ENCODE peak calls at places on chromosome 5, in eight cellular contexts. One of them, this sample, is unnamed.

GRCh38 chr5:93018461-93018860 is 562.6 kb downstream of the NR2F1-AS1 start:
- DNase-seq in AG04450: no peak
- DNase-seq in PC-9: no peak
- DNase-seq in right atrium auricular region: no peak
- DNase-seq in body of pancreas: no peak
- DNase-seq in fibroblast of mammary gland: peak
- DNase-seq in heart right ventricle: no peak
- DNase-seq in left lung: no peak
- DNase-seq in this sample: peak

GRCh38 chr5:134545070-134545868 is 19.8 kb downstream of the JADE2 start:
- DNase-seq in AG04450: no peak
- DNase-seq in PC-9: no peak
- DNase-seq in right atrium auricular region: peak
- DNase-seq in body of pancreas: no peak
- DNase-seq in fibroblast of mammary gland: peak
- DNase-seq in heart right ventricle: peak
- DNase-seq in left lung: no peak
- DNase-seq in this sample: peak

GRCh38 chr5:121021688-121022087 is 557.6 kb downstream of the PRR16 start:
- DNase-seq in AG04450: no peak
- DNase-seq in PC-9: no peak
- DNase-seq in right atrium auricular region: no peak
- DNase-seq in body of pancreas: no peak
- DNase-seq in fibroblast of mammary gland: no peak
- DNase-seq in heart right ventricle: no peak
- DNase-seq in left lung: no peak
- DNase-seq in this sample: no peak

GRCh38 chr5:54184797-54185196 is 125.6 kb downstream of the ARL15 start:
- DNase-seq in AG04450: no peak
- DNase-seq in PC-9: no peak
- DNase-seq in right atrium auricular region: no peak
- DNase-seq in body of pancreas: no peak
- DNase-seq in fibroblast of mammary gland: no peak
- DNase-seq in heart right ventricle: no peak
- DNase-seq in left lung: no peak
- DNase-seq in this sample: no peak

GRCh38 chr5:4053111-4053510 is 457.5 kb downstream of the IRX1 start:
- DNase-seq in AG04450: no peak
- DNase-seq in PC-9: no peak
- DNase-seq in right atrium auricular region: no peak
- DNase-seq in body of pancreas: no peak
- DNase-seq in fibroblast of mammary gland: no peak
- DNase-seq in heart right ventricle: no peak
- DNase-seq in left lung: no peak
- DNase-seq in this sample: no peak

GRCh38 chr5:131589510-131590348 is 45.3 kb downstream of the RAPGEF6 start:
- DNase-seq in AG04450: peak
- DNase-seq in PC-9: peak
- DNase-seq in right atrium auricular region: no peak
- DNase-seq in body of pancreas: no peak
- DNase-seq in fibroblast of mammary gland: peak
- DNase-seq in heart right ventricle: no peak
- DNase-seq in left lung: no peak
- DNase-seq in this sample: peak

GRCh38 chr5:115351356-115352195 is 55.1 kb upstream of the CCDC112 start:
- DNase-seq in AG04450: peak
- DNase-seq in PC-9: no peak
- DNase-seq in right atrium auricular region: no peak
- DNase-seq in body of pancreas: no peak
- DNase-seq in fibroblast of mammary gland: peak
- DNase-seq in heart right ventricle: no peak
- DNase-seq in left lung: no peak
- DNase-seq in this sample: peak

GRCh38 chr5:176541338-176542134 is 4.3 kb upstream of the RNF44 start:
- DNase-seq in AG04450: no peak
- DNase-seq in PC-9: peak
- DNase-seq in right atrium auricular region: no peak
- DNase-seq in body of pancreas: peak
- DNase-seq in fibroblast of mammary gland: no peak
- DNase-seq in heart right ventricle: peak
- DNase-seq in left lung: peak
- DNase-seq in this sample: peak

GRCh38 chr5:16894236-16895057 is 41.6 kb downstream of the MYO10 start:
- DNase-seq in AG04450: peak
- DNase-seq in PC-9: peak
- DNase-seq in right atrium auricular region: no peak
- DNase-seq in body of pancreas: peak
- DNase-seq in fibroblast of mammary gland: peak
- DNase-seq in heart right ventricle: no peak
- DNase-seq in left lung: no peak
- DNase-seq in this sample: peak

GRCh38 chr5:81763294-81763928 is 12.5 kb upstream of the SSBP2 start:
- DNase-seq in AG04450: no peak
- DNase-seq in PC-9: no peak
- DNase-seq in right atrium auricular region: no peak
- DNase-seq in body of pancreas: no peak
- DNase-seq in fibroblast of mammary gland: no peak
- DNase-seq in heart right ventricle: no peak
- DNase-seq in left lung: no peak
- DNase-seq in this sample: no peak

GRCh38 chr5:10387690-10388089 is 34.2 kb downstream of the MARCHF6 start:
- DNase-seq in AG04450: peak
- DNase-seq in PC-9: no peak
- DNase-seq in right atrium auricular region: no peak
- DNase-seq in body of pancreas: no peak
- DNase-seq in fibroblast of mammary gland: peak
- DNase-seq in heart right ventricle: no peak
- DNase-seq in left lung: no peak
- DNase-seq in this sample: peak

GRCh38 chr5:51622161-51622790 is 239.0 kb downstream of the ISL1 start:
- DNase-seq in AG04450: no peak
- DNase-seq in PC-9: no peak
- DNase-seq in right atrium auricular region: no peak
- DNase-seq in body of pancreas: no peak
- DNase-seq in fibroblast of mammary gland: no peak
- DNase-seq in heart right ventricle: no peak
- DNase-seq in left lung: no peak
- DNase-seq in this sample: no peak

GRCh38 chr5:92715946-92716345 is 865.1 kb downstream of the NR2F1-AS1 start:
- DNase-seq in AG04450: no peak
- DNase-seq in PC-9: no peak
- DNase-seq in right atrium auricular region: no peak
- DNase-seq in body of pancreas: no peak
- DNase-seq in fibroblast of mammary gland: no peak
- DNase-seq in heart right ventricle: no peak
- DNase-seq in left lung: no peak
- DNase-seq in this sample: no peak

GRCh38 chr5:173786296-173787187 is 101.6 kb upstream of the CPEB4 start:
- DNase-seq in AG04450: no peak
- DNase-seq in PC-9: no peak
- DNase-seq in right atrium auricular region: no peak
- DNase-seq in body of pancreas: no peak
- DNase-seq in fibroblast of mammary gland: no peak
- DNase-seq in heart right ventricle: no peak
- DNase-seq in left lung: peak
- DNase-seq in this sample: no peak

GRCh38 chr5:82153082-82153481 is 125.1 kb downstream of the RPS23 start:
- DNase-seq in AG04450: no peak
- DNase-seq in PC-9: no peak
- DNase-seq in right atrium auricular region: no peak
- DNase-seq in body of pancreas: no peak
- DNase-seq in fibroblast of mammary gland: no peak
- DNase-seq in heart right ventricle: no peak
- DNase-seq in left lung: no peak
- DNase-seq in this sample: no peak

GRCh38 chr5:84239509-84239908 is 145.2 kb downstream of the EDIL3 start:
- DNase-seq in AG04450: peak
- DNase-seq in PC-9: peak
- DNase-seq in right atrium auricular region: no peak
- DNase-seq in body of pancreas: no peak
- DNase-seq in fibroblast of mammary gland: peak
- DNase-seq in heart right ventricle: no peak
- DNase-seq in left lung: no peak
- DNase-seq in this sample: peak

GRCh38 chr5:5536871-5537270 is 114.4 kb downstream of the ICE1 start:
- DNase-seq in AG04450: no peak
- DNase-seq in PC-9: no peak
- DNase-seq in right atrium auricular region: no peak
- DNase-seq in body of pancreas: no peak
- DNase-seq in fibroblast of mammary gland: no peak
- DNase-seq in heart right ventricle: no peak
- DNase-seq in left lung: no peak
- DNase-seq in this sample: no peak

DNA sequence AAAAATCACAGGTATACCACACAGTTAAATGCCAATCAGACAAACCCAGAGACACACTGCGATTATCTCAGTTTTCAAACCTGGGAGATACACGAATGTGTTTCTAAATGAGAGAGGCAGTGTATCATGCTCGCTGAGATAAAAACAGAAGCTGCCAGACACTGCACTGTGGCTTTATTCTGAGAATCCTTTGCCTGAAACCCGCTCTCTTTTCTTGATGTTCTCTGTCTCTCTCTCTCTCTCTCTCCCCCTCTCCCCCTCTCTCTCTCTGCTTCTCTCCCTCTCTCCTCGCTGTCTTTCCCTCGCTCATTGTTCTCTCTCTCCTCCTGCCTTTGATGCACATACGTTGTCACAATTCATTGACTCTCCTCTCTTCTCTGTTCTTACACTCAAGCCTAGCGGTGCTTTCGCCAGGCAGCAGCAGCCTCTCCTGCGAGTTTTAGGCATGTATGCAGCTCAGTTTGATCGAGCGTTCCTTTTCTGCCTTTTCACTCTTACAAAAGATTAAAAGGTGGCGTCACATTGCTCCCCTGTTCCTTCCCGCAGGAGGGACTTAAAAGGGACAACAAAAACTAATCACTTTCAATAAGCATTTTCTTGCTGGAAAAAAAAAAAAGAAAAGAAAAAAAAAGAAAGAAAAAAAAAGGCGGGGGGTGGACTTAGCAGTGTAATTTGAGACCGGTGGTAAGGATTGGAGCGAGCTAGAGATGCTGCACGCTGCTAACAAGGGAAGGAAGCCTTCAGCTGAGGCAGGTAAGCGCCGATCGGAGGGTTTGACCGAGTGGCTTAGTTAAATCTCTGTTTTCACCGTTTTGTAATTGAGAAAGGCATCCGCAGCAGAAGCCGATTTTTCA is 717.9 kb upstream of the WWC1 start:
- DNase-seq in AG04450: peak
- DNase-seq in PC-9: no peak
- DNase-seq in right atrium auricular region: no peak
- DNase-seq in body of pancreas: no peak
- DNase-seq in fibroblast of mammary gland: peak
- DNase-seq in heart right ventricle: no peak
- DNase-seq in left lung: no peak
- DNase-seq in this sample: peak
- H3K4me3 ChIP-seq in AG04450: peak
- H3K4me3 ChIP-seq in PC-9: no peak
- H3K4me3 ChIP-seq in right atrium auricular region: peak
- H3K4me3 ChIP-seq in body of pancreas: no peak
- H3K4me3 ChIP-seq in fibroblast of mammary gland: peak
- H3K4me3 ChIP-seq in heart right ventricle: no peak
- H3K4me3 ChIP-seq in left lung: no peak
- H3K4me3 ChIP-seq in this sample: peak

GRCh38 chr5:72412283-72413055 is 92.3 kb downstream of the PTCD2 start:
- DNase-seq in AG04450: no peak
- DNase-seq in PC-9: no peak
- DNase-seq in right atrium auricular region: no peak
- DNase-seq in body of pancreas: no peak
- DNase-seq in fibroblast of mammary gland: peak
- DNase-seq in heart right ventricle: no peak
- DNase-seq in left lung: no peak
- DNase-seq in this sample: peak
- TF ChIP-seq CTCF in AG04450: peak
- TF ChIP-seq CTCF in PC-9: no peak
- TF ChIP-seq CTCF in right atrium auricular region: no peak
- TF ChIP-seq CTCF in body of pancreas: no peak
- TF ChIP-seq CTCF in fibroblast of mammary gland: peak
- TF ChIP-seq CTCF in heart right ventricle: no peak
- TF ChIP-seq CTCF in left lung: no peak
- TF ChIP-seq CTCF in this sample: peak

DNA sequence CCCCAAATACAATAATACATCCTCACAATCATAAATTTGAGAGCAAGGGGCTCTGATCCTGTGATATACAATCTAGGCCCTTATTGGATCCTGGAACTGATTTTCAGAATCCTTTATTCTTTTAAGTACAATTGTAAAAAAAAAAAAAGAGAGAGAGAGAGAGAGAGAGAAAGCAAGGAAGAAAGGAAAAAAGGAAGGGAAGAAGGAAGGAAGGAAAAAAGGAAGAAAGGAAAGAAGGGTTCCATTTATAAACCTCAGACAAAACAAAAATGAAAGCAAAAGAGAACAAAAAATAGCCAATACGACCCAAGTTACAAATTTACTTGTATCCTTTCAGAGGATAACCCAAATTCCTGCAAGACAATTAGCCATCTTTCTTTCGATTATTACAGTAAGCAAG is 543.1 kb downstream of the RAB3C start:
- DNase-seq in AG04450: no peak
- DNase-seq in PC-9: no peak
- DNase-seq in right atrium auricular region: no peak
- DNase-seq in body of pancreas: no peak
- DNase-seq in fibroblast of mammary gland: peak
- DNase-seq in heart right ventricle: no peak
- DNase-seq in left lung: no peak
- DNase-seq in this sample: peak
- H3K4me3 ChIP-seq in AG04450: no peak
- H3K4me3 ChIP-seq in PC-9: no peak
- H3K4me3 ChIP-seq in right atrium auricular region: no peak
- H3K4me3 ChIP-seq in body of pancreas: no peak
- H3K4me3 ChIP-seq in fibroblast of mammary gland: no peak
- H3K4me3 ChIP-seq in heart right ventricle: no peak
- H3K4me3 ChIP-seq in left lung: no peak
- H3K4me3 ChIP-seq in this sample: no peak

GRCh38 chr5:170223906-170224305 is 8.9 kb upstream of the C5orf58 start:
- DNase-seq in AG04450: no peak
- DNase-seq in PC-9: no peak
- DNase-seq in right atrium auricular region: no peak
- DNase-seq in body of pancreas: no peak
- DNase-seq in fibroblast of mammary gland: no peak
- DNase-seq in heart right ventricle: no peak
- DNase-seq in left lung: no peak
- DNase-seq in this sample: no peak

GRCh38 chr5:170223349-170223748 is 9.4 kb upstream of the C5orf58 start:
- DNase-seq in AG04450: no peak
- DNase-seq in PC-9: no peak
- DNase-seq in right atrium auricular region: no peak
- DNase-seq in body of pancreas: no peak
- DNase-seq in fibroblast of mammary gland: no peak
- DNase-seq in heart right ventricle: no peak
- DNase-seq in left lung: no peak
- DNase-seq in this sample: no peak

GRCh38 chr5:170220196-170220595 is 12.6 kb upstream of the C5orf58 start:
- DNase-seq in AG04450: no peak
- DNase-seq in PC-9: no peak
- DNase-seq in right atrium auricular region: no peak
- DNase-seq in body of pancreas: no peak
- DNase-seq in fibroblast of mammary gland: no peak
- DNase-seq in heart right ventricle: no peak
- DNase-seq in left lung: no peak
- DNase-seq in this sample: no peak

GRCh38 chr5:170219615-170220014 is 13.2 kb upstream of the C5orf58 start:
- DNase-seq in AG04450: no peak
- DNase-seq in PC-9: peak
- DNase-seq in right atrium auricular region: no peak
- DNase-seq in body of pancreas: no peak
- DNase-seq in fibroblast of mammary gland: peak
- DNase-seq in heart right ventricle: no peak
- DNase-seq in left lung: no peak
- DNase-seq in this sample: peak

GRCh38 chr5:170221319-170221718 is 11.5 kb upstream of the C5orf58 start:
- DNase-seq in AG04450: no peak
- DNase-seq in PC-9: no peak
- DNase-seq in right atrium auricular region: no peak
- DNase-seq in body of pancreas: no peak
- DNase-seq in fibroblast of mammary gland: peak
- DNase-seq in heart right ventricle: no peak
- DNase-seq in left lung: no peak
- DNase-seq in this sample: peak
- TF ChIP-seq CTCF in AG04450: peak
- TF ChIP-seq CTCF in PC-9: no peak
- TF ChIP-seq CTCF in right atrium auricular region: no peak
- TF ChIP-seq CTCF in body of pancreas: no peak
- TF ChIP-seq CTCF in fibroblast of mammary gland: peak
- TF ChIP-seq CTCF in heart right ventricle: no peak
- TF ChIP-seq CTCF in left lung: no peak
- TF ChIP-seq CTCF in this sample: peak

This sample was measured in cardiac fibroblast.